ENCODE peak calls at places on chromosomes 13 and 19, in four cellular contexts. F is T-helper 1 cell; L is stimulated activated CD4-positive, alpha-beta T cell treated with anti-CD3 and anti-CD28 coated beads, Interleukin-1b, Interleukin-23, amount 100 ng/mL, for 24 hours; Z is stimulated activated CD8-positive, alpha-beta memory T cell treated with anti-CD3 and anti-CD28 coated beads, Interleukin-2, amount 100 ng/mL, for 48 hours. S is an unnamed sample.

GRCh38 chr13:71540098-71540497 is 326.9 kb downstream of the DACH1 start:
- DNase-seq in F (no peak), L (no peak), Z (no peak), S (no peak)

GRCh38 chr13:30355839-30356238 is 48.5 kb upstream of the KATNAL1 start:
- DNase-seq in F (no peak), L (no peak), Z (no peak), S (no peak)

GRCh38 chr13:43988302-43988701 is 108.6 kb downstream of the LACC1 start:
- DNase-seq in F (no peak), L (no peak), Z (no peak), S (no peak)

GRCh38 chr13:58630794-58631193 is 999.2 kb downstream of the PCDH17 start:
- DNase-seq in F (no peak), L (no peak), Z (no peak), S (no peak)

GRCh38 chr19:5032101-5032967 is 63.4 kb downstream of the KDM4B start:
- DNase-seq in F (no peak), L (no peak), Z (no peak), S (no peak)

GRCh38 chr13:46641274-46642081 is 88.5 kb downstream of the LRCH1 start:
- DNase-seq in F (no peak), L (no peak), Z (no peak), S (no peak)

GRCh38 chr19:41225238-41226052 is 6.4 kb downstream of the AXL start:
- DNase-seq in F (no peak), L (peak; percentile 23), Z (no peak), S (no peak)

GRCh38 chr19:17488593-17489391 is 18.5 kb downstream of the SLC27A1 start:
- DNase-seq in F (peak; percentile 70), L (peak; percentile 62), Z (peak; percentile 82), S (peak; percentile 96)

GRCh38 chr19:44278181-44278690 is 18.6 kb downstream of the ZNF233 start:
- DNase-seq in F (no peak), L (no peak), Z (no peak), S (no peak)

GRCh38 chr13:60112771-60113170 is 51.0 kb downstream of the DIAPH3 start:
- DNase-seq in F (no peak), L (no peak), Z (no peak), S (no peak)

GRCh38 chr13:76000131-76000530 is 364.0 kb downstream of the LMO7 start:
- DNase-seq in F (no peak), L (no peak), Z (no peak), S (no peak)

GRCh38 chr13:104937881-104938280 is 1597.6 kb downstream of the EFNB2 start:
- DNase-seq in F (no peak), L (no peak), Z (no peak), S (no peak)

GRCh38 chr19:41792513-41793413 is 3.6 kb upstream of the CEACAM3 start:
- DNase-seq in F (peak; percentile 39), L (peak; percentile 36), Z (peak; percentile 46), S (peak; percentile 76)

GRCh38 chr13:53343345-53343744 is 314.7 kb downstream of the OLFM4 start:
- DNase-seq in F (no peak), L (no peak), Z (no peak), S (peak; percentile 34)

GRCh38 chr19:57389730-57390598 is at the start of gene ZNF548:
- DNase-seq in F (peak; percentile 96), L (peak; percentile 93), Z (peak; percentile 89), S (peak; percentile 99)

GRCh38 chr19:34375598-34375997 is 10.6 kb downstream of the GPI start:
- DNase-seq in F (no peak), L (no peak), Z (no peak), S (no peak)

GRCh38 chr19:8578642-8579265 is 1.5 kb upstream of the MYO1F start:
- DNase-seq in F (peak; percentile 76), L (peak; percentile 74), Z (peak; percentile 71), S (peak; percentile 33)

GRCh38 chr13:39349391-39349790 is 253.6 kb downstream of the LHFPL6 start:
- DNase-seq in F (no peak), L (no peak), Z (no peak), S (no peak)

GRCh38 chr13:64672751-64673150 is 2557.4 kb downstream of the PCDH9 start:
- DNase-seq in F (no peak), L (no peak), Z (no peak), S (no peak)

GRCh38 chr13:77752512-77753069 is 55.1 kb downstream of the SLAIN1 start:
- DNase-seq in F (no peak), L (no peak), Z (no peak), S (no peak)

GRCh38 chr13:113821847-113822246 is 42.0 kb downstream of the GAS6 start:
- DNase-seq in F (no peak), L (no peak), Z (no peak), S (no peak)

GRCh38 chr13:70390064-70390463 is 281.8 kb upstream of the KLHL1 start:
- DNase-seq in F (no peak), L (no peak), Z (no peak), S (no peak)

GRCh38 chr19:12665281-12665573 is 1.3 kb downstream of the MAN2B1 start:
- DNase-seq in F (no peak), L (peak; percentile 44), Z (no peak), S (no peak)

GRCh38 chr19:38671654-38672053 is 24.2 kb downstream of the ACTN4 start:
- DNase-seq in F (no peak), L (no peak), Z (no peak), S (no peak)

GRCh38 chr13:21625366-21625765 is 21.4 kb upstream of the MICU2 start:
- DNase-seq in F (no peak), L (no peak), Z (no peak), S (no peak)

GRCh38 chr13:40597735-40598365 is 68.6 kb downstream of the FOXO1 start:
- DNase-seq in F (no peak), L (no peak), Z (no peak), S (no peak)

GRCh38 chr19:2848625-2849024 is 7.3 kb downstream of the ZNF555 start:
- DNase-seq in F (no peak), L (no peak), Z (no peak), S (no peak)

GRCh38 chr19:3250675-3251074 is 26.2 kb downstream of the CELF5 start:
- DNase-seq in F (no peak), L (peak; percentile 25), Z (no peak), S (peak; percentile 64)